ENCODE peak calls at places on chromosomes 12 and 14, in five cellular contexts. R is A549, D is GM12878, M is H1, O is endothelial cell of umbilical vein. A is an unnamed sample.

GRCh38 chr12:31900271-31900670 is 58.9 kb upstream of the RESF1 start:
- DNase-seq in R (no peak), D (no peak), M (no peak), O (no peak), A (peak)

GRCh38 chr12:55716582-55717396 is 943 bp downstream of the BLOC1S1 start:
- DNase-seq in R (no peak), D (no peak), M (no peak), O (no peak), A (peak)

GRCh38 chr12:79776111-79776510 is 85.3 kb upstream of the PAWR start:
- DNase-seq in R (no peak), D (no peak), M (no peak), O (peak), A (no peak)

GRCh38 chr12:122837306-122838265 is 2.3 kb downstream of the HIP1R start:
- DNase-seq in R (no peak), D (no peak), M (no peak), O (no peak), A (no peak)

GRCh38 chr12:73187765-73188164 is 915.6 kb downstream of the TRHDE start:
- DNase-seq in R (no peak), D (no peak), M (no peak), O (no peak), A (no peak)

GRCh38 chr14:73467377-73467776 is 9.0 kb upstream of the NUMB start:
- DNase-seq in R (no peak), D (no peak), M (no peak), O (no peak), A (peak)

GRCh38 chr12:122142857-122143256 is 31.2 kb downstream of the IL31 start:
- DNase-seq in R (no peak), D (no peak), M (no peak), O (no peak), A (no peak)

GRCh38 chr14:90924618-90925345 is 108.6 kb upstream of the TTC7B start:
- DNase-seq in R (no peak), D (no peak), M (no peak), O (no peak), A (no peak)

GRCh38 chr12:23060161-23060560 is 435.2 kb downstream of the ETNK1 start:
- DNase-seq in R (no peak), D (no peak), M (no peak), O (no peak), A (no peak)

GRCh38 chr12:12859690-12860089 is 31.7 kb upstream of the GPRC5A start:
- DNase-seq in R (no peak), D (no peak), M (no peak), O (no peak), A (no peak)

GRCh38 chr14:102279688-102280348 is 25.1 kb downstream of the MOK start:
- DNase-seq in R (peak), D (no peak), M (no peak), O (no peak), A (peak)

GRCh38 chr12:69935651-69936100 is 110.6 kb downstream of the MYRFL start:
- DNase-seq in R (no peak), D (no peak), M (no peak), O (no peak), A (no peak)

GRCh38 chr12:94717112-94717511 is 66.8 kb upstream of the TMCC3 start:
- DNase-seq in R (no peak), D (no peak), M (no peak), O (no peak), A (no peak)

GRCh38 chr14:36750244-36750643 is 88.6 kb downstream of the PAX9 start:
- DNase-seq in R (no peak), D (no peak), M (no peak), O (no peak), A (no peak)

GRCh38 chr14:26282578-26282977 is 315.3 kb downstream of the NOVA1 start:
- DNase-seq in R (no peak), D (no peak), M (no peak), O (no peak), A (no peak)

GRCh38 chr12:83763425-83763824 is 1076.7 kb downstream of the TMTC2 start:
- DNase-seq in R (no peak), D (no peak), M (no peak), O (no peak), A (no peak)

GRCh38 chr12:12723147-12723680 is 6.0 kb downstream of the CDKN1B start:
- DNase-seq in R (no peak), D (no peak), M (no peak), O (peak), A (peak)

GRCh38 chr14:52919971-52920370 is 30.9 kb downstream of the FERMT2 start:
- DNase-seq in R (no peak), D (no peak), M (no peak), O (peak), A (no peak)

GRCh38 chr12:112261559-112261958 is 120.7 kb downstream of the HECTD4 start:
- DNase-seq in R (peak), D (no peak), M (no peak), O (no peak), A (no peak)

GRCh38 chr14:35004839-35005238 is 22.0 kb downstream of the SRP54 start:
- DNase-seq in R (no peak), D (no peak), M (no peak), O (no peak), A (no peak)

GRCh38 chr12:124605869-124606774 is 38.7 kb upstream of the NCOR2 start:
- DNase-seq in R (no peak), D (no peak), M (no peak), O (peak), A (no peak)

GRCh38 chr14:69129264-69129880 is 23.5 kb downstream of the DCAF5 start:
- DNase-seq in R (peak), D (no peak), M (peak), O (peak), A (peak)

GRCh38 chr14:104638927-104639450 is 34.4 kb upstream of the TMEM179 start:
- DNase-seq in R (no peak), D (no peak), M (no peak), O (no peak), A (no peak)

GRCh38 chr14:62003701-62004100 is 241.5 kb downstream of the SNAPC1 start:
- DNase-seq in R (no peak), D (no peak), M (no peak), O (no peak), A (no peak)

GRCh38 chr12:97169922-97170321 is 262.9 kb downstream of the NEDD1 start:
- DNase-seq in R (no peak), D (no peak), M (no peak), O (no peak), A (no peak)

GRCh38 chr12:108296933-108297332 is 42.2 kb downstream of the CMKLR1 start:
- DNase-seq in R (no peak), D (no peak), M (no peak), O (peak), A (no peak)

GRCh38 chr12:9796916-9797315 is 30.4 kb upstream of the KLRF1 start:
- DNase-seq in R (no peak), D (no peak), M (no peak), O (peak), A (no peak)

GRCh38 chr14:50967104-50967503 is 22.8 kb upstream of the PYGL start:
- DNase-seq in R (no peak), D (no peak), M (no peak), O (no peak), A (no peak)

GRCh38 chr14:36383674-36384421 is 63.4 kb upstream of the MBIP start:
- DNase-seq in R (no peak), D (no peak), M (no peak), O (no peak), A (no peak)

GRCh38 chr14:49879683-49880204 is 13.1 kb upstream of the ARF6 start:
- DNase-seq in R (peak), D (no peak), M (peak), O (peak), A (peak)

GRCh38 chr14:36661506-36662257 is at the start of gene PAX9:
- DNase-seq in R (peak), D (peak), M (peak), O (peak), A (peak)

GRCh38 chr12:129854591-129854990 is 49.2 kb downstream of the TMEM132D start:
- DNase-seq in R (no peak), D (no peak), M (no peak), O (no peak), A (no peak)

GRCh38 chr12:122996621-122997342 is 16.3 kb downstream of the ARL6IP4 start:
- DNase-seq in R (no peak), D (no peak), M (no peak), O (no peak), A (no peak)

GRCh38 chr14:69682607-69683263 is 71.3 kb downstream of the SUSD6 start:
- DNase-seq in R (no peak), D (no peak), M (no peak), O (no peak), A (no peak)

GRCh38 chr12:28137414-28137813 is 52.8 kb upstream of the CCDC91 start:
- DNase-seq in R (no peak), D (no peak), M (no peak), O (no peak), A (no peak)

GRCh38 chr14:69631509-69631908 is 20.1 kb downstream of the SUSD6 start:
- DNase-seq in R (no peak), D (no peak), M (no peak), O (no peak), A (no peak)

GRCh38 chr14:98953544-98954346 is 318.3 kb downstream of the BCL11B start:
- DNase-seq in R (peak), D (no peak), M (peak), O (no peak), A (peak)
- TF ChIP-seq MAX in R (no peak), D (no peak), M (no peak), O (no peak), A (no peak)

GRCh38 chr12:62909340-62909739 is 25.6 kb downstream of the PPM1H start:
- DNase-seq in R (no peak), D (no peak), M (no peak), O (no peak), A (no peak)

GRCh38 chr12:62912644-62913043 is 22.3 kb downstream of the PPM1H start:
- DNase-seq in R (no peak), D (no peak), M (no peak), O (no peak), A (no peak)

GRCh38 chr12:62908667-62909066 is 26.3 kb downstream of the PPM1H start:
- DNase-seq in R (no peak), D (no peak), M (no peak), O (no peak), A (no peak)

GRCh38 chr12:62911288-62911687 is 23.7 kb downstream of the PPM1H start:
- DNase-seq in R (no peak), D (no peak), M (no peak), O (no peak), A (no peak)

DNA sequence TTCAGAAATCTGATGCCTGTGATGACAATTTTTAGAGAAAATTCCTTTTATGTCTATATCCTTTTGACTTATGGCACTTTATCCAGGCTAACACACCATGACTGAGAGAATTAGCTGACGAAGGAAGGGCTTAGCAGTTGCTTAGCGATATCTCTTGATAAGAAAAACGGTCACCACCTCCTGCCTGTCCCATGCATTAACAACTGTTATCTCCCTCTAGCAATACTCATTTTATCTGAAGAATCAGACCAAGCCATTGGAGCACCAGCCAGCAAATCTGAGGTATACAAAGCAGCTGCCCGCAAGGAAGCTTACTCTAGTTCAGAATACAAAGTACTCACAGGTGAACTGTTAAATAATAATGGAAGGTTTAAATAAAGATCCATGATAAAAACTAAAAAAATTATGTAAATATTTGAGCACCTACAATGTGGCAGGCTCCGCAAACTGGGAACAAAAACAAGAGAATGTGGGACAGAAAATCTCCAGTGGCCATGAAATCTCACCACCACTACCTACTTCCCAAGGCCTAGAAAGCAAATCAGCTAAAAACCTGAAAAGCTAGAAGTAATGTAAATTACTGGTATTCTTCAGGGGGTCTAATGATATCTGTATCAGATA is 24.3 kb downstream of the PPM1H start:
- DNase-seq in R (no peak), D (no peak), M (no peak), O (peak), A (no peak)
- TF ChIP-seq MAX in R (no peak), D (no peak), M (no peak), O (no peak), A (no peak)

GRCh38 chr12:49298160-49298559 is 3.2 kb downstream of the PRPH start:
- DNase-seq in R (no peak), D (no peak), M (no peak), O (no peak), A (peak)

GRCh38 chr12:49297695-49298060 is 2.7 kb downstream of the PRPH start:
- DNase-seq in R (no peak), D (no peak), M (no peak), O (no peak), A (no peak)

GRCh38 chr12:49305762-49306161 is 10.8 kb downstream of the PRPH start:
- DNase-seq in R (no peak), D (no peak), M (no peak), O (no peak), A (no peak)

GRCh38 chr12:49304161-49304560 is 9.2 kb downstream of the PRPH start:
- DNase-seq in R (no peak), D (no peak), M (no peak), O (no peak), A (no peak)

DNA sequence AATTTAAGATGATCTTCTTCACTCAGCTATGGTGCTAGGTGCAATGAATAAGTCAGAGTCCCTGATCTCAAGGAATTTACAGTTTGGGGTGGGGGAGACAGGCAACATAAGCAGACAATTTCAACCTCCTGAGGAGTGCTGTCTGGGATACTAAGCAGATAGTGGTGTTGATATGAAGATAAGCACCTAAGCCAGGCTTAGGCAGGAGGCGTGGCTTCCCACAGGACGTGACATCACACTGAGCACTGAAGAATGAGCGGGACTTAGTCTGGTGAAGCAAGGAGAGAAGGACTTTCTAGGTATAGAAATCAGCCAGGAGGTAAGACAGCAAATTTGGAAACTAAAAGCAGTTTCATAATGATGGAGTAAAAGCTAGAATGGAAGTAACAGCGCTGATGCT is 6.8 kb downstream of the PRPH start:
- DNase-seq in R (no peak), D (no peak), M (no peak), O (no peak), A (no peak)
- TF ChIP-seq MAX in R (no peak), D (no peak), M (no peak), O (no peak), A (no peak)

GRCh38 chr12:41189395-41190251 is 1.5 kb downstream of the PDZRN4 start:
- DNase-seq in R (no peak), D (no peak), M (peak), O (peak), A (no peak)
- TF ChIP-seq MAX in R (no peak), D (no peak), M (no peak), O (no peak), A (no peak)

GRCh38 chr14:27387458-27387857 is 789.6 kb upstream of the NOVA1 start:
- DNase-seq in R (no peak), D (no peak), M (no peak), O (no peak), A (no peak)

GRCh38 chr14:27392153-27392552 is 794.3 kb upstream of the NOVA1 start:
- DNase-seq in R (no peak), D (no peak), M (no peak), O (peak), A (no peak)

GRCh38 chr14:27390130-27390529 is 792.3 kb upstream of the NOVA1 start:
- DNase-seq in R (no peak), D (no peak), M (peak), O (no peak), A (no peak)

GRCh38 chr14:27391331-27391730 is 793.5 kb upstream of the NOVA1 start:
- DNase-seq in R (no peak), D (no peak), M (no peak), O (no peak), A (no peak)

GRCh38 chr14:27389402-27389801 is 791.6 kb upstream of the NOVA1 start:
- DNase-seq in R (no peak), D (no peak), M (no peak), O (no peak), A (no peak)
- TF ChIP-seq MAX in R (no peak), D (no peak), M (no peak), O (no peak), A (no peak)

GRCh38 chr12:74365178-74365964 is 172.3 kb upstream of the ATXN7L3B start:
- DNase-seq in R (no peak), D (no peak), M (peak), O (peak), A (peak)
- TF ChIP-seq MAX in R (no peak), D (no peak), M (peak), O (no peak), A (peak)

GRCh38 chr12:132272706-132273105 is 56.7 kb downstream of the GALNT9 start:
- DNase-seq in R (no peak), D (no peak), M (no peak), O (no peak), A (no peak)

GRCh38 chr12:132269266-132269968 is 60.0 kb downstream of the GALNT9 start:
- DNase-seq in R (no peak), D (no peak), M (no peak), O (no peak), A (no peak)

GRCh38 chr12:132271755-132272092 is 57.7 kb downstream of the GALNT9 start:
- DNase-seq in R (no peak), D (no peak), M (no peak), O (no peak), A (no peak)

GRCh38 chr12:132270516-132270915 is 58.9 kb downstream of the GALNT9 start:
- DNase-seq in R (no peak), D (no peak), M (no peak), O (no peak), A (no peak)

DNA sequence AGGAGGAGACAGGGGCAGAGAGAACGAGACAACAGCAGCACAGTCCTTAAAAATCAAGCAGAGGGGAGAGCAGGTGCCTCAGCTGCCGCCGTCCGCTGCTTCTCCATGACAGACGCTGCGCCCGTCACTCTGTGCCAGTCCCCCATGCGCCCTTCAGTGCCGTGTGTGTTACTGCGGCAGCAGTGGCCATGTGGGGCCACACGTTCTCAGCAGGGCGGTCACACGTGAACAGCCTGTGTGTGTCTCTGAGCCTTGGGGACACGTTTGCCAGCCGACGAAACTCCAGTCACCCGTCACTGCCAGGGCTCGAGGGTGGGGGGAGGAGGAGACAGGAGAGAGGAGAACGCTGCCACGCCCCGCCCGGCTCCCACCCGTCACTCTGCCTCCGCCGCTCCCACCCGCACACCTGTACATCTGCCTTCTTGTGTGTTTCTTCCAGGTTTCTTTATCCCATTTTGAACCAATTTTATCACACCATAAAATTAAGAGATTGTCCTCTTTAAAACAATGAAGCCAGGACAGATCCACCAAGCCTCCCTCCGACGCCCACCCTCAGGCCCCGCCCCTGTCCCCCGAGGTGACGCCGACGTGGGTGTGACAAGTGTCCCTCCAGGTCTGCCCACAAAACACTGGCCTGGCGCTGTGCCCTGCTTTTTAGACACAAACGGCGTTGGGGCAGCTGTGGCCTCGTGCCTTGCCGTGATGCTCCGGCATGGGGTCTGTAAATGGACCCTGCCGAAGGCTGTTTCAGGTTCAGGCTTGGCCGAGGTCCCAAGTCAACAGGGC is 58.2 kb downstream of the GALNT9 start:
- DNase-seq in R (no peak), D (no peak), M (no peak), O (no peak), A (no peak)
- TF ChIP-seq MAX in R (no peak), D (no peak), M (no peak), O (no peak), A (no peak)

A was measured in NB4.